ENCODE peak calls at places on chromosomes 6 and 20, in six cellular contexts. O is heart right ventricle, K is spleen, E is right lobe of liver, P is IMR-90, U is breast epithelium. B is an unnamed sample.
A peak's percentile ranks its signal among the peaks of the same experiment; 100 is the strongest.

GRCh38 chr6:134967711-134968110 is 17.8 kb upstream of the ALDH8A1 start:
- DNase-seq in P (no peak), E (no peak), U (no peak), O (no peak), K (no peak), B (no peak)

GRCh38 chr20:25485872-25486271 is 78.4 kb downstream of the GINS1 start:
- DNase-seq in P (no peak), E (no peak), U (no peak), O (no peak), K (no peak), B (no peak)

GRCh38 chr20:47727170-47727880 is 58.0 kb downstream of the SULF2 start:
- DNase-seq in K (peak; percentile 94), U (no peak), E (peak; percentile 79), P (no peak), O (peak; percentile 41), B (peak; percentile 44)

GRCh38 chr6:129617986-129618385 is 92.0 kb downstream of the ARHGAP18 start:
- DNase-seq in K (no peak), O (no peak), E (no peak), U (no peak), P (no peak), B (no peak)

GRCh38 chr6:118186676-118187567 is 279.9 kb downstream of the SLC35F1 start:
- DNase-seq in K (no peak), O (no peak), P (no peak), U (no peak), E (no peak), B (no peak)

GRCh38 chr6:32615885-32616532 is 21.2 kb upstream of the HLA-DQA1 start:
- DNase-seq in K (no peak), E (no peak), P (no peak), O (no peak), U (no peak), B (no peak)

GRCh38 chr6:63560806-63561672 is 11.2 kb upstream of the LOC128125822 start:
- DNase-seq in U (no peak), E (no peak), K (no peak), O (no peak), P (peak; percentile 63), B (no peak)

GRCh38 chr6:4346659-4347333 is 211.4 kb upstream of the ECI2 start:
- DNase-seq in P (peak; percentile 39), O (peak; percentile 62), K (no peak), E (no peak), U (no peak), B (no peak)

GRCh38 chr6:24504274-24504641 is 9.5 kb downstream of the ALDH5A1 start:
- DNase-seq in P (no peak), U (no peak), O (no peak), K (no peak), E (no peak), B (no peak)

GRCh38 chr6:128597956-128598355 is 77.6 kb upstream of the PTPRK start:
- DNase-seq in E (no peak), U (no peak), P (no peak), K (no peak), O (no peak), B (no peak)

GRCh38 chr6:147063469-147064031 is 140.7 kb upstream of the STXBP5 start:
- DNase-seq in K (no peak), E (no peak), O (no peak), P (peak; percentile 89), U (no peak), B (no peak)

GRCh38 chr6:33570806-33571636 is 9.1 kb downstream of the BAK1 start:
- DNase-seq in P (peak; percentile 57), K (peak; percentile 97), E (peak; percentile 86), U (peak; percentile 75), O (peak; percentile 83), B (peak; percentile 47)

GRCh38 chr6:137808191-137808590 is 58.9 kb upstream of the TNFAIP3 start:
- DNase-seq in P (peak; percentile 80), O (no peak), E (no peak), K (no peak), U (no peak), B (no peak)

GRCh38 chr6:166955865-166956443 is 396 bp downstream of the RNASET2 start:
- DNase-seq in E (no peak), P (peak; percentile 15), O (no peak), K (no peak), U (no peak), B (no peak)

GRCh38 chr6:149545258-149545753 is 537 bp downstream of the PPIL4 start:
- DNase-seq in E (no peak), U (no peak), O (peak; percentile 52), K (peak; percentile 82), P (peak; percentile 73), B (peak; percentile 6)

GRCh38 chr6:135478626-135479025 is 18.9 kb downstream of the AHI1 start:
- DNase-seq in P (no peak), E (no peak), O (no peak), U (no peak), K (no peak), B (no peak)

GRCh38 chr20:37741055-37741454 is 47.2 kb downstream of the CTNNBL1 start:
- DNase-seq in E (no peak), P (peak; percentile 63), O (no peak), U (no peak), K (no peak), B (no peak)

GRCh38 chr20:10715035-10715434 is 41.2 kb upstream of the JAG1 start:
- DNase-seq in U (no peak), O (no peak), E (no peak), K (no peak), P (peak; percentile 89), B (no peak)

GRCh38 chr6:117290173-117290834 is 24.9 kb downstream of the VGLL2 start:
- DNase-seq in E (no peak), U (no peak), O (no peak), P (no peak), K (no peak), B (no peak)

GRCh38 chr6:5556011-5556410 is 294.7 kb downstream of the FARS2 start:
- DNase-seq in K (no peak), P (no peak), O (no peak), E (no peak), U (no peak), B (no peak)

GRCh38 chr20:19889011-19889953 is 127.9 kb upstream of the NAA20 start:
- DNase-seq in U (peak; percentile 60), P (peak; percentile 76), O (peak; percentile 84), E (no peak), K (peak; percentile 80), B (no peak)

GRCh38 chr20:62210496-62210855 is 9.6 kb downstream of the HRH3 start:
- DNase-seq in P (no peak), U (no peak), O (no peak), E (peak; percentile 43), K (no peak), B (no peak)

GRCh38 chr20:57654998-57655811 is 35.0 kb upstream of the ZBP1 start:
- DNase-seq in P (no peak), O (peak; percentile 3), K (peak; percentile 70), U (peak; percentile 33), E (no peak), B (no peak)

GRCh38 chr6:45185403-45186251 is 142.5 kb upstream of the RUNX2 start:
- DNase-seq in O (no peak), E (no peak), U (no peak), K (no peak), P (no peak), B (no peak)

GRCh38 chr6:45184040-45184439 is 144.1 kb upstream of the RUNX2 start:
- DNase-seq in P (no peak), O (no peak), E (no peak), U (no peak), K (no peak), B (no peak)

GRCh38 chr6:45187841-45188240 is 140.3 kb upstream of the RUNX2 start:
- DNase-seq in P (peak; percentile 55), E (no peak), K (no peak), U (no peak), O (no peak), B (no peak)

DNA sequence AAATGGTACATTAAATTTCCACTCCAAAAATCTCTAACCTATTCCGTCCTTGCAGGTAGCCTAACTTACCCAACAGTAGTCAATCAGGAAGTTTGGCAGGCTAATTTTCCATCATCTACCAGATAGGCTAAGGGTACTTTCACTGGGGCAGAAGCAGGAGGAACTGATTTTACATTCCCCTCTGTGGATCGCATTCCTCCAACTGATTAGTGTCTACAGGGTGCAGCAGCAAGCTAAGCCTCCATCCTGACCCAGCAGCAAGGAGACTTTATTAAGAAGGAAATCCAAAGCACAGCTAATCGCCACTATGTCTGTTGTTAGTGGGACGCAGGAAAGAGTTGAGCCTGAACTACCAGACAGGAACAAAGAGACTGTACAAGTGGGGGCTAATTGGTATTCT is 143.2 kb upstream of the RUNX2 start:
- DNase-seq in E (no peak), P (no peak), U (no peak), O (no peak), K (no peak), B (no peak)
- H3K4me1 ChIP-seq in E (no peaks in the 10 kb centered on the region), P (no peaks in the 10 kb centered on the region), U (no peaks in the 10 kb centered on the region), O (no peaks in the 10 kb centered on the region), K (no peaks in the 10 kb centered on the region), B (no peaks in the 10 kb centered on the region)

GRCh38 chr6:43509142-43509983 is 783 bp downstream of the LRRC73 start:
- DNase-seq in P (no peak), K (no peak), E (no peak), O (no peak), U (no peak), B (no peak)

GRCh38 chr6:43508481-43509141 is 1.5 kb downstream of the LRRC73 start:
- DNase-seq in U (no peak), E (no peak), P (no peak), K (peak; percentile 73), O (no peak), B (no peak)

GRCh38 chr6:43511824-43512415 is 1.8 kb upstream of the LRRC73 start:
- DNase-seq in K (peak; percentile 61), U (no peak), O (peak; percentile 63), E (no peak), P (no peak), B (no peak)

GRCh38 chr6:43509984-43510826 is at the start of gene LRRC73:
- DNase-seq in O (peak; percentile 84), E (peak; percentile 94), P (peak; percentile 68), U (peak; percentile 75), K (peak; percentile 97), B (peak; percentile 24)

DNA sequence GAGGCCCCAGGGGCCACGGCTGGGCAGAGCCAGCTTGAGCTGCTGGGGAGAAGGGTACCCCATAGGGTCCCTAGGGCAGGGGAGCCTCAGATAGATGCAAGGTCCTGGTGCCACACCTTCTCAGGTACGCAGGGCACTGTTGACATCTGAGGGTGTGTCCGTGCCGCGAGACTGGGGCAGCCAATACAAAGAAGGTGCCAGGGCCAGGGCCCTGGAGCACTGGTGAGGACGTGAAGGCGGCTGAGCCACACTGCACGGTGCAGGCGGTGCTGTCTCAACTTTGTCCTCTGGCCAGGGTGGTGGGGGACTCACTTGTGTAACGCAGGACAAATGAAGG is 649 bp upstream of the LRRC73 start:
- DNase-seq in K (peak; percentile 79), E (no peak), U (no peak), P (no peak), O (no peak), B (no peak)
- H3K4me3 ChIP-seq in K (peak overlapping the region; percentile 83), E (no peak overlapping the region), U (peak overlapping the region; percentile 76), P (no peak overlapping the region), O (peak overlapping the region; percentile 67), B (peak overlapping the region; percentile 72)

DNA sequence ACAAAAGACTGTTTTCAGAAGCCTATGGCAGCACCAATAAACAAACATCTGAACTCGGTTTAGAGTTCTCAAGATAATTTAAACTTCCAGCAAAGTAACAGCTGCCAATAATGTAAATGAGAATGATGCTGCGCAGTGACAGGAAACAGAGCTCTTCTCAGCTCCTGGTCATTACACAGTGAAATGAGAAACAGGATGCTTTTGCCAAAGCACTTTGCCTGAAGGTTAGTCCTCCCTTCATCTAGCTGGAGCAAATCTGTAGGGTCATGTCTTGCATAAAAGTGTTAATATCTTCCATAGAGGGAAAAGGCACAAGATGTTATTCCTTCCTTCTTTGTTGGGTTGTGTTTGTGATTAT is 102.7 kb upstream of the BEND6 start:
- DNase-seq in U (no peak), O (no peak), P (no peak), K (no peak), E (no peak), B (no peak)
- H3K4me1 ChIP-seq in U (no peaks in the 10 kb centered on the region), O (peaks cover 27% of the 10 kb centered on the region), P (peaks cover 16% of the 10 kb centered on the region), K (no peaks in the 10 kb centered on the region), E (peaks cover 9% of the 10 kb centered on the region), B (peaks cover 25% of the 10 kb centered on the region)

GRCh38 chr20:1327827-1328679 is 886 bp downstream of the SDCBP2 start:
- DNase-seq in K (peak; percentile 50), E (no peak), U (no peak), P (no peak), O (peak; percentile 2), B (no peak)
- H3K4me3 ChIP-seq in K (no peak overlapping the region), E (peak overlapping the region; percentile 17), U (peak overlapping the region; percentile 13), P (no peak overlapping the region), O (no peak overlapping the region), B (peak overlapping the region; percentile 27)

B was measured in esophagus squamous epithelium.